ENCODE peak calls at places on chromosomes 1 and 21, in ten cellular contexts. C, J, B, K, F, Z, M, Y, O and L are unnamed samples.
A peak's percentile ranks its signal among the peaks of the same experiment; 100 is the strongest.

GRCh38 chr21:45405271-45405818 is 380 bp downstream of the COL18A1 start:
- DNase-seq in B (no peak), O (no peak), J (no peak), M (no peak), K (peak; percentile 34), Z (no peak), Y (no peak), C (no peak), F (no peak), L (no peak)

GRCh38 chr1:101006553-101006952 is 19.0 kb downstream of the DPH5 start:
- DNase-seq in M (no peak), J (no peak), F (no peak), K (peak; percentile 64), B (no peak), C (no peak), Z (no peak), Y (no peak), O (no peak), L (no peak)

GRCh38 chr1:201711811-201712210 is 117.1 kb upstream of the IPO9 start:
- DNase-seq in Y (no peak), M (no peak), K (no peak), B (no peak), O (no peak), F (no peak), J (no peak), C (no peak), Z (no peak), L (no peak)

GRCh38 chr1:1360511-1361169 is 2.3 kb upstream of the MXRA8 start:
- DNase-seq in K (peak; percentile 93), Z (no peak), J (peak; percentile 54), C (peak; percentile 90), O (peak; percentile 89), Y (peak; percentile 90), M (no peak), B (no peak), F (peak; percentile 61), L (peak; percentile 74)

GRCh38 chr1:183074215-183074614 is 51.0 kb downstream of the LAMC1 start:
- DNase-seq in Z (no peak), Y (no peak), K (no peak), O (no peak), B (no peak), M (no peak), F (no peak), C (no peak), J (no peak), L (no peak)

GRCh38 chr1:161379071-161379470 is 11.4 kb upstream of the CFAP126 start:
- DNase-seq in F (no peak), Y (no peak), J (no peak), Z (no peak), B (no peak), O (no peak), K (peak; percentile 42), M (no peak), C (no peak), L (no peak)

GRCh38 chr1:80221319-80221718 is 1214.8 kb upstream of the ADGRL4 start:
- DNase-seq in J (no peak), F (no peak), K (no peak), O (no peak), C (no peak), Y (no peak), Z (no peak), M (no peak), B (no peak), L (no peak)

GRCh38 chr1:87642581-87643129 is 314.0 kb downstream of the LMO4 start:
- DNase-seq in B (no peak), M (no peak), Y (no peak), C (peak; percentile 14), O (no peak), J (no peak), F (no peak), Z (no peak), K (peak; percentile 12), L (no peak)

GRCh38 chr21:29332461-29333354 is 34.0 kb downstream of the BACH1 start:
- DNase-seq in C (peak; percentile 79), K (peak; percentile 77), O (no peak), B (no peak), F (no peak), Z (no peak), Y (no peak), J (no peak), M (no peak), L (peak; percentile 18)

GRCh38 chr1:204354579-204354978 is 5.2 kb downstream of the PLEKHA6 start:
- DNase-seq in Z (no peak), M (no peak), C (no peak), K (no peak), F (no peak), O (no peak), B (no peak), Y (no peak), J (no peak), L (no peak)